ENCODE peak calls at places on chromosomes 5 and 9, in seven cellular contexts. Z is BJ, K is cardiac fibroblast, A is kidney epithelial cell, S is brain microvascular endothelial cell, W is Peyer's patch, F is sigmoid colon. E is an unnamed sample.
A peak's percentile ranks its signal among the peaks of the same experiment; 100 is the strongest.

GRCh38 chr9:89527084-89527483 is 29.2 kb upstream of the SEMA4D start:
- DNase-seq in Z (no peak), K (no peak), A (no peak), S (no peak), W (peak; percentile 16), F (peak; percentile 72), E (no peak)

GRCh38 chr9:15231788-15232635 is 75.0 kb downstream of the TTC39B start:
- DNase-seq in Z (no peak), K (peak; percentile 46), A (no peak), S (no peak), W (no peak), F (no peak), E (no peak)

GRCh38 chr9:136196465-136197371 is 8.2 kb downstream of the LHX3 start:
- DNase-seq in Z (no peak), K (no peak), A (no peak), S (no peak), W (no peak), F (no peak), E (no peak)

GRCh38 chr9:137459601-137460362 is 648 bp upstream of the NSMF start:
- DNase-seq in Z (no peak), K (no peak), A (no peak), S (no peak), W (no peak), F (no peak), E (no peak)

GRCh38 chr9:26975728-26976707 is 19.8 kb downstream of the IFT74 start:
- DNase-seq in Z (no peak), K (peak; percentile 57), A (no peak), S (peak; percentile 34), W (no peak), F (no peak), E (no peak)

GRCh38 chr9:128894764-128895163 is 12.8 kb downstream of the LRRC8A start:
- DNase-seq in Z (no peak), K (no peak), A (no peak), S (no peak), W (no peak), F (no peak), E (no peak)

GRCh38 chr9:27247756-27248155 is 49.2 kb downstream of the EQTN start:
- DNase-seq in Z (no peak), K (peak; percentile 81), A (no peak), S (peak; percentile 73), W (no peak), F (no peak), E (peak; percentile 24)

GRCh38 chr5:151739939-151740335 is 18.5 kb downstream of the ATOX1 start:
- DNase-seq in Z (peak; percentile 96), K (peak; percentile 90), A (peak; percentile 56), S (peak; percentile 82), W (no peak), F (no peak), E (peak; percentile 93)

GRCh38 chr9:71642043-71642442 is 126.3 kb downstream of the CEMIP2 start:
- DNase-seq in Z (no peak), K (no peak), A (no peak), S (no peak), W (no peak), F (no peak), E (no peak)

GRCh38 chr5:172046613-172047012 is 40.2 kb upstream of the FBXW11 start:
- DNase-seq in Z (no peak), K (no peak), A (no peak), S (no peak), W (no peak), F (no peak), E (no peak)

GRCh38 chr5:106094128-106094726 is 1576.5 kb downstream of the EFNA5 start:
- DNase-seq in Z (no peak), K (peak; percentile 29), A (peak; percentile 55), S (no peak), W (no peak), F (peak; percentile 77), E (no peak)

GRCh38 chr5:143653766-143654282 is 158.1 kb upstream of the HMHB1 start:
- DNase-seq in Z (no peak), K (no peak), A (no peak), S (no peak), W (no peak), F (no peak), E (no peak)

GRCh38 chr5:43231977-43232376 is 40.0 kb downstream of the NIM1K start:
- DNase-seq in Z (no peak), K (peak; percentile 4), A (no peak), S (peak; percentile 4), W (no peak), F (no peak), E (no peak)

GRCh38 chr9:93517331-93517730 is 59.1 kb upstream of the PHF2 start:
- DNase-seq in Z (no peak), K (peak; percentile 35), A (no peak), S (no peak), W (no peak), F (no peak), E (no peak)

GRCh38 chr9:98201749-98202148 is 9.3 kb upstream of the CORO2A start:
- DNase-seq in Z (no peak), K (no peak), A (no peak), S (no peak), W (no peak), F (no peak), E (no peak)

GRCh38 chr5:66807743-66808142 is 211.6 kb downstream of the MAST4 start:
- DNase-seq in Z (no peak), K (peak; percentile 72), A (peak; percentile 32), S (peak; percentile 57), W (no peak), F (no peak), E (peak; percentile 29)

GRCh38 chr9:92342825-92343488 is 17.2 kb downstream of the CENPP start:
- DNase-seq in Z (no peak), K (peak; percentile 31), A (no peak), S (no peak), W (no peak), F (no peak), E (no peak)

GRCh38 chr5:80268916-80269315 is 13.1 kb upstream of the SERINC5 start:
- DNase-seq in Z (no peak), K (no peak), A (no peak), S (no peak), W (no peak), F (no peak), E (no peak)

GRCh38 chr5:76978869-76979268 is 26.0 kb downstream of the CRHBP start:
- DNase-seq in Z (no peak), K (no peak), A (no peak), S (no peak), W (no peak), F (no peak), E (no peak)

GRCh38 chr5:76980518-76981144 is 27.8 kb downstream of the CRHBP start:
- DNase-seq in Z (no peak), K (no peak), A (no peak), S (no peak), W (no peak), F (no peak), E (no peak)

GRCh38 chr5:76972670-76973069 is 19.8 kb downstream of the CRHBP start:
- DNase-seq in Z (no peak), K (no peak), A (no peak), S (no peak), W (no peak), F (no peak), E (no peak)

GRCh38 chr5:76971471-76971870 is 18.6 kb downstream of the CRHBP start:
- DNase-seq in Z (no peak), K (no peak), A (no peak), S (no peak), W (no peak), F (no peak), E (no peak)

DNA sequence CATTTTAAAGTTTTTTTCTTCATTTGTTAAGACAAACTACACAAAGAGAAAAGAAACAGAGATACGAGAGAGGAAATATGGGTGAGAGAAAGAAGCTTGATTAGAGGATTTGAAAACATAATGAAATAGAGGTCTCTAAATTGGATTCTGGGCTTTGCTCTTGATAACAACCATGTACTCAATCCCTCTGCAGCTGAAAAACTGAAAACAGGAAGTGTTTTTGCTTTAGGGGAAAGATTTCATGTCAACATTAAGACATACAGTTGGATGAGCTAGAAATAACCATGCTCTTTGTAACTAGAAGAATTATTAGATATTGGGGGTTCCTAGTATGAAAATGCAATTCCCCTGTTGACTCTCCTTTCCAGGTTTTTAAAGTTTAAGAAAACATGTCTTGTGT is 21.9 kb downstream of the CRHBP start:
- DNase-seq in Z (no peak), K (no peak), A (no peak), S (no peak), W (no peak), F (no peak), E (no peak)
- H3K4me3 ChIP-seq in Z (no peak overlapping the region), K (no peak overlapping the region), A (no peak overlapping the region), S (no peak overlapping the region), W (no peak overlapping the region), F (no peak overlapping the region), E (no peak overlapping the region)

GRCh38 chr5:150168864-150169263 is 2.3 kb downstream of the CDX1 start:
- DNase-seq in Z (no peak), K (no peak), A (no peak), S (no peak), W (no peak), F (no peak), E (no peak)

GRCh38 chr5:150166193-150167162 is at the start of gene CDX1:
- DNase-seq in Z (no peak), K (no peak), A (no peak), S (no peak), W (no peak), F (no peak), E (no peak)

GRCh38 chr5:150167163-150167798 is 703 bp downstream of the CDX1 start:
- DNase-seq in Z (no peak), K (no peak), A (no peak), S (no peak), W (no peak), F (no peak), E (no peak)

GRCh38 chr5:150164640-150165039 is 1.9 kb upstream of the CDX1 start:
- DNase-seq in Z (no peak), K (no peak), A (no peak), S (no peak), W (no peak), F (peak; percentile 88), E (no peak)

GRCh38 chr5:150167908-150168307 is 1.3 kb downstream of the CDX1 start:
- DNase-seq in Z (no peak), K (no peak), A (no peak), S (no peak), W (no peak), F (no peak), E (no peak)
- TF ChIP-seq CTCF in Z (peak; percentile 17), K (peak; percentile 13), A (no peak), S (peak; percentile 45), W (peak; percentile 53), F (no peak), E (no peak)

DNA sequence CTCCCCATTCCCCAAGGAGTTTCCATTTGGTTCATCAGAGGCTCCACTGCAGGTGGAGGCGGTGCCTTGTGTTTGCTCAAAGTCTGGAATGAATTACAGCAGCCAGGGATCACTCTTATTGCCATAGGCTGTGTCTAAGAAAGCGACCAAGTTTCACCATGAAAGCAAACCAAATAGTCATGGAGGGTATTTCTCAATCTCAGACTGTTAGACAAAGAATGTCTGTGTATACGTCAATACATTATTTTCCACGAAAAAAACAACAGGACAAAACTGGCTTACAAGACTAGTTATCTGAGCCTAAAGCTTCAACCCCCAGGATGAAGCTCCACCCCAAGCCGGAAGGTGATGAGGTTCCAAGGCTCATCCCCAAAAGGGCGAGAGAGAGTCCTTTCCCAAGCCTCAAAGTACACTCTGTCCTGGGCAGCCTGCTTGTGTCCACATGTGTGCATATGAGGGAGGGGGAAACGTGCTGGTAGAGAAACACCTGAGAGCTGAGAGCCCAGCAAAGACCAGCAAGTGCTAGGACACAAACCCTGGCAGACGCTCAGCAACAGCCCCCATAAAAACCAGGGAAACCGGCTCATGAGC is 4.3 kb downstream of the B4GALT1 start:
- DNase-seq in Z (peak; percentile 76), K (peak; percentile 93), A (no peak), S (no peak), W (no peak), F (peak; percentile 90), E (peak; percentile 91)
- H3K4me3 ChIP-seq in Z (peak overlapping the region; percentile 93), K (peak overlapping the region; percentile 97), A (no peak overlapping the region), S (no peak overlapping the region), W (no peak overlapping the region), F (no peak overlapping the region), E (peak overlapping the region; percentile 27)

GRCh38 chr5:91266184-91266705 is 116.9 kb downstream of the ARRDC3 start:
- DNase-seq in Z (no peak), K (peak; percentile 60), A (no peak), S (peak; percentile 11), W (no peak), F (no peak), E (peak; percentile 16)
- TF ChIP-seq CTCF in Z (no peak), K (no peak), A (no peak), S (no peak), W (no peak), F (peak; percentile 5), E (no peak)

E was measured in AG09309.